ENCODE peak calls at places on chromosomes 16 and 17, in nine cellular contexts. M, Q, U, K, V, I, X, T and W are unnamed samples.

GRCh38 chr17:61490540-61490975 is 38.3 kb downstream of the TBX4 start:
- DNase-seq in X (peak; percentile 65), U (peak; percentile 88), M (no peak), V (no peak), K (peak; percentile 45), Q (no peak), I (no peak), T (no peak), W (no peak)

GRCh38 chr17:63649813-63650212 is 27.6 kb downstream of the MAP3K3 start:
- DNase-seq in Q (no peak), K (no peak), X (no peak), I (no peak), U (no peak), M (no peak), T (no peak), V (no peak), W (no peak)

GRCh38 chr17:51435641-51436091 is 175.3 kb downstream of the UTP18 start:
- DNase-seq in X (peak; percentile 14), I (no peak), T (peak; percentile 87), V (peak; percentile 64), K (no peak), Q (no peak), U (peak; percentile 61), M (peak; percentile 78), W (peak; percentile 82)

GRCh38 chr16:30570621-30571443 is 682 bp downstream of the ZNF688 start:
- DNase-seq in K (no peak), I (no peak), U (no peak), Q (no peak), X (peak; percentile 50), V (peak; percentile 49), T (no peak), M (peak; percentile 57), W (peak; percentile 44)

GRCh38 chr16:4477966-4478365 is 1.8 kb downstream of the HMOX2 start:
- DNase-seq in M (peak; percentile 47), V (peak; percentile 56), I (no peak), U (peak; percentile 99), K (no peak), X (peak; percentile 66), Q (no peak), T (peak; percentile 52), W (no peak)

GRCh38 chr17:47650525-47651522 is 1.1 kb downstream of the KPNB1 start:
- DNase-seq in X (peak; percentile 98), Q (peak; percentile 54), T (peak; percentile 100), V (peak; percentile 93), K (peak; percentile 55), M (peak; percentile 99), I (peak; percentile 91), U (peak; percentile 82), W (peak; percentile 97)

GRCh38 chr16:84714028-84714427 is 14.2 kb downstream of the USP10 start:
- DNase-seq in U (no peak), M (no peak), K (no peak), T (no peak), X (no peak), Q (no peak), V (no peak), I (no peak), W (no peak)

GRCh38 chr17:28745052-28745776 is 1.4 kb downstream of the TRAF4 start:
- DNase-seq in Q (no peak), M (peak; percentile 85), T (peak; percentile 69), U (peak; percentile 38), I (no peak), X (peak; percentile 74), V (peak; percentile 72), K (no peak), W (peak; percentile 85)

GRCh38 chr17:45743626-45744326 is 40.3 kb upstream of the CRHR1 start:
- DNase-seq in K (no peak), U (no peak), X (no peak), Q (no peak), T (no peak), M (no peak), I (no peak), V (no peak), W (no peak)

GRCh38 chr17:14299261-14300093 is 1.4 kb upstream of the HS3ST3B1 start:
- DNase-seq in T (peak; percentile 30), Q (no peak), K (no peak), V (peak; percentile 48), U (no peak), X (peak; percentile 73), M (peak; percentile 78), I (no peak), W (peak; percentile 57)

GRCh38 chr16:88390760-88391496 is 8.2 kb downstream of the ZNF469 start:
- DNase-seq in Q (no peak), K (no peak), X (no peak), I (no peak), U (no peak), T (no peak), V (no peak), M (no peak), W (no peak)

GRCh38 chr16:81513204-81514040 is 68.8 kb downstream of the CMIP start:
- DNase-seq in Q (no peak), I (no peak), U (no peak), K (no peak), V (no peak), M (peak; percentile 48), T (peak; percentile 51), X (peak; percentile 40), W (no peak)

GRCh38 chr16:89345663-89346150 is 128.2 kb downstream of the ZNF778 start:
- DNase-seq in T (no peak), Q (no peak), K (no peak), I (no peak), V (no peak), X (no peak), U (peak; percentile 67), M (no peak), W (no peak)

GRCh38 chr17:83058478-83059167 is 20.8 kb upstream of the METRNL start:
- DNase-seq in U (no peak), X (no peak), M (peak; percentile 1), I (no peak), V (no peak), T (no peak), K (no peak), Q (no peak), W (peak; percentile 10)

GRCh38 chr16:2519711-2520080 is 475 bp upstream of the AMDHD2 start:
- DNase-seq in I (no peak), M (no peak), U (no peak), K (no peak), Q (no peak), X (no peak), V (no peak), T (no peak), W (no peak)

GRCh38 chr17:49836111-49837030 is 11.5 kb downstream of the TAC4 start:
- DNase-seq in M (no peak), I (no peak), U (peak; percentile 12), X (peak; percentile 87), K (peak; percentile 23), T (peak; percentile 57), V (no peak), Q (no peak), W (no peak)

GRCh38 chr17:35774499-35774898 is 13.8 kb downstream of the C17orf50 start:
- DNase-seq in X (peak; percentile 44), M (no peak), Q (no peak), U (no peak), I (no peak), V (no peak), K (no peak), T (no peak), W (no peak)

GRCh38 chr16:12255473-12255872 is 278.9 kb downstream of the SNX29 start:
- DNase-seq in V (no peak), T (no peak), K (no peak), I (no peak), Q (no peak), U (no peak), M (no peak), X (no peak), W (no peak)

GRCh38 chr16:72317378-72317777 is 145.4 kb upstream of the PMFBP1 start:
- DNase-seq in Q (no peak), K (no peak), I (no peak), V (no peak), U (no peak), M (no peak), T (no peak), X (peak; percentile 71), W (no peak)

GRCh38 chr16:88497561-88498420 is 44.7 kb downstream of the ZFPM1 start:
- DNase-seq in X (peak; percentile 39), T (no peak), Q (no peak), K (no peak), U (no peak), I (no peak), V (no peak), M (no peak), W (no peak)

GRCh38 chr17:75194879-75195278 is 10.6 kb upstream of the NUP85 start:
- DNase-seq in X (no peak), M (no peak), I (no peak), V (no peak), T (no peak), U (no peak), K (peak; percentile 55), Q (no peak), W (no peak)

GRCh38 chr16:3819741-3820724 is 60.5 kb downstream of the CREBBP start:
- DNase-seq in M (no peak), T (peak; percentile 70), V (no peak), X (peak; percentile 98), I (no peak), K (peak; percentile 77), U (peak; percentile 91), Q (peak; percentile 24), W (no peak)

GRCh38 chr16:46688101-46688656 is 799 bp downstream of the VPS35 start:
- DNase-seq in U (peak; percentile 90), X (peak; percentile 31), I (peak; percentile 44), K (no peak), T (no peak), M (no peak), Q (no peak), V (no peak), W (no peak)
- TF ChIP-seq CTCF in U (no peak), X (no peak), I (no peak), K (no peak), T (no peak), M (no peak), Q (peak; percentile 29), V (no peak), W (no peak)

DNA sequence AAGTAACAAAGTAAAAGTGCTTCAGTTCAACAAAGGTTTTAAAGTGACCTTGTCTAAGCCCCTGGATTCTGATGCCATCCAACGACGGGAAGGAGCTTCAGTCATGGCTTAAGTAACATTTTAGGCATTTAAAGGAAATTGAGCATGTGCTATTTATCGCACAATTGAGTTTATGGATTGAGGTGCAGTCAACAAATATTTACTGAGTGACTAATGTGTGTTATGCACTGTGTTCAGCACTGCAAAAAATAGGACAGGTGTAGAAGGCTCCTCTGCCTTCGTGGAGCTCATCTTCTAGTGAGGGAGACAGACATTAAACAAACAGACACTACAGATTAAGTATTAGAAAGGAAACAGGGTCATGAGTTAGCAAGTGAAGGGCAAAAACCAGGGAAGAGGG is 12.5 kb downstream of the TMIGD1 start:
- DNase-seq in I (no peak), K (no peak), V (no peak), X (no peak), T (no peak), M (no peak), Q (no peak), U (peak; percentile 62), W (no peak)
- TF ChIP-seq CTCF in I (no peak), K (no peak), V (no peak), X (no peak), T (no peak), M (no peak), Q (no peak), U (no peak), W (no peak)

GRCh38 chr17:1109606-1110523 is 69.9 kb downstream of the ABR start:
- DNase-seq in Q (no peak), M (peak; percentile 78), T (peak; percentile 43), U (no peak), K (no peak), I (no peak), V (peak; percentile 60), X (no peak), W (peak; percentile 80)
- TF ChIP-seq CTCF in Q (no peak), M (no peak), T (no peak), U (no peak), K (no peak), I (no peak), V (no peak), X (no peak), W (no peak)

GRCh38 chr17:40561871-40562611 is 3.2 kb downstream of the CCR7 start:
- DNase-seq in X (no peak), M (no peak), Q (no peak), U (no peak), V (no peak), K (no peak), T (peak; percentile 63), I (no peak), W (no peak)
- TF ChIP-seq CTCF in X (peak; percentile 31), M (peak; percentile 8), Q (peak; percentile 26), U (peak; percentile 17), V (no peak), K (peak; percentile 3), T (no peak), I (no peak), W (no peak)